ENCODE peak calls at places on chromosomes 2 and 18, in nine cellular contexts. I is nucleus accumbens; K is activated T-helper 1 cell treated with Interleukin-2 at 50 U/mL for 16 hours; T is stimulated activated CD8-positive, alpha-beta memory T cell treated with anti-CD3 and anti-CD28 coated beads, Interleukin-4, amount 100 ng/mL, for 4 hours; U is aorta; J is cardiac muscle cell; E is cardiac fibroblast; R is NCI-H1105 treated with DMSO at 0.1 percent for 48 hours; F is fibroblast of pulmonary artery. W is an unnamed sample.

GRCh38 chr2:101736861-101737291 is 39.4 kb downstream of the MAP4K4 start:
- DNase-seq in I (no peak), K (no peak), T (no peak), U (no peak), J (peak; percentile 83), E (peak; percentile 93), R (no peak), F (peak; percentile 85), W (no peak)

GRCh38 chr2:47904903-47905453 is 1.3 kb downstream of the FBXO11 start:
- DNase-seq in I (peak; percentile 59), K (peak; percentile 28), T (no peak), U (peak; percentile 56), J (peak; percentile 24), E (peak; percentile 22), R (peak; percentile 20), F (no peak), W (no peak)

GRCh38 chr2:147382322-147382948 is 462.4 kb upstream of the ACVR2A start:
- DNase-seq in I (no peak), K (no peak), T (no peak), U (no peak), J (no peak), E (no peak), R (peak; percentile 93), F (no peak), W (no peak)

GRCh38 chr2:95333056-95333455 is 35.9 kb downstream of the KCNIP3 start:
- DNase-seq in I (no peak), K (no peak), T (no peak), U (no peak), J (no peak), E (no peak), R (no peak), F (no peak), W (no peak)

GRCh38 chr2:226743911-226744310 is 55.7 kb downstream of the IRS1 start:
- DNase-seq in I (no peak), K (no peak), T (no peak), U (no peak), J (no peak), E (no peak), R (no peak), F (no peak), W (no peak)

GRCh38 chr2:167177196-167177595 is 288.9 kb downstream of the XIRP2 start:
- DNase-seq in I (no peak), K (no peak), T (no peak), U (no peak), J (peak; percentile 57), E (peak; percentile 72), R (no peak), F (peak; percentile 70), W (no peak)

GRCh38 chr2:216372761-216373291 is 543 bp upstream of the MARCHF4 start:
- DNase-seq in I (no peak), K (no peak), T (no peak), U (no peak), J (peak; percentile 79), E (peak; percentile 94), R (no peak), F (peak; percentile 88), W (no peak)

GRCh38 chr2:177031435-177032222 is 181.0 kb upstream of the HNRNPA3 start:
- DNase-seq in I (no peak), K (no peak), T (no peak), U (no peak), J (no peak), E (no peak), R (no peak), F (no peak), W (no peak)

GRCh38 chr18:58937913-58938312 is 73.2 kb downstream of the ZNF532 start:
- DNase-seq in I (no peak), K (no peak), T (no peak), U (no peak), J (no peak), E (peak; percentile 68), R (no peak), F (peak; percentile 28), W (no peak)

GRCh38 chr2:183284606-183285005 is 160.4 kb downstream of the NUP35 start:
- DNase-seq in I (no peak), K (no peak), T (no peak), U (no peak), J (peak; percentile 48), E (peak; percentile 98), R (no peak), F (peak; percentile 69), W (no peak)

GRCh38 chr2:128424806-128425205 is 106.1 kb upstream of the HS6ST1 start:
- DNase-seq in I (no peak), K (no peak), T (no peak), U (no peak), J (no peak), E (no peak), R (no peak), F (no peak), W (no peak)

GRCh38 chr2:127193948-127194267 is 26.2 kb downstream of the CYP27C1 start:
- DNase-seq in I (no peak), K (no peak), T (no peak), U (no peak), J (peak; percentile 75), E (peak; percentile 68), R (no peak), F (peak; percentile 75), W (no peak)

GRCh38 chr18:22268641-22269128 is 99.3 kb downstream of the GATA6 start:
- DNase-seq in I (no peak), K (no peak), T (no peak), U (no peak), J (no peak), E (no peak), R (peak; percentile 78), F (no peak), W (no peak)

GRCh38 chr2:119004602-119005001 is 62.6 kb downstream of the MARCO start:
- DNase-seq in I (no peak), K (no peak), T (no peak), U (no peak), J (no peak), E (no peak), R (no peak), F (no peak), W (no peak)

GRCh38 chr2:68088950-68089349 is 26.1 kb upstream of the C1D start:
- DNase-seq in I (no peak), K (no peak), T (no peak), U (no peak), J (no peak), E (no peak), R (no peak), F (no peak), W (no peak)

GRCh38 chr2:203629699-203630098 is 76.7 kb upstream of the CD28 start:
- DNase-seq in I (no peak), K (no peak), T (no peak), U (no peak), J (no peak), E (no peak), R (no peak), F (no peak), W (no peak)

GRCh38 chr2:11589316-11589940 is 55.6 kb downstream of the GREB1 start:
- DNase-seq in I (no peak), K (no peak), T (no peak), U (no peak), J (no peak), E (no peak), R (no peak), F (no peak), W (no peak)

GRCh38 chr2:28606986-28607441 is 111.2 kb downstream of the PLB1 start:
- DNase-seq in I (no peak), K (no peak), T (no peak), U (peak; percentile 56), J (no peak), E (no peak), R (no peak), F (peak; percentile 17), W (no peak)

GRCh38 chr18:54392621-54393023 is 34.9 kb downstream of the C18orf54 start:
- DNase-seq in I (no peak), K (no peak), T (no peak), U (no peak), J (peak; percentile 82), E (peak; percentile 81), R (peak; percentile 69), F (peak; percentile 81), W (no peak)

GRCh38 chr18:79797518-79798345 is at the start of gene KCNG2:
- DNase-seq in I (no peak), K (no peak), T (no peak), U (peak; percentile 37), J (peak; percentile 47), E (peak; percentile 39), R (peak; percentile 41), F (peak; percentile 43), W (no peak)

GRCh38 chr2:196601430-196602306 is 37.8 kb upstream of the CCDC150 start:
- DNase-seq in I (no peak), K (no peak), T (no peak), U (peak; percentile 83), J (peak; percentile 76), E (peak; percentile 96), R (no peak), F (peak; percentile 85), W (no peak)

GRCh38 chr2:31304831-31305230 is 70.9 kb downstream of the EHD3 start:
- DNase-seq in I (no peak), K (no peak), T (no peak), U (no peak), J (no peak), E (no peak), R (no peak), F (no peak), W (no peak)

GRCh38 chr2:144011553-144011952 is 508.4 kb downstream of the ZEB2 start:
- DNase-seq in I (no peak), K (no peak), T (no peak), U (no peak), J (no peak), E (no peak), R (no peak), F (no peak), W (no peak)

GRCh38 chr18:26574958-26575864 is 26.9 kb upstream of the KCTD1 start:
- DNase-seq in I (peak; percentile 6), K (no peak), T (no peak), U (peak; percentile 56), J (peak; percentile 68), E (peak; percentile 55), R (peak; percentile 77), F (peak; percentile 52), W (no peak)

GRCh38 chr2:5365871-5366461 is 326.2 kb upstream of the SOX11 start:
- DNase-seq in I (peak; percentile 31), K (no peak), T (no peak), U (peak; percentile 55), J (peak; percentile 1), E (peak; percentile 20), R (peak; percentile 61), F (peak; percentile 10), W (no peak)

GRCh38 chr18:11004951-11005350 is 144.4 kb downstream of the PIEZO2 start:
- DNase-seq in I (no peak), K (no peak), T (no peak), U (no peak), J (peak; percentile 46), E (peak; percentile 29), R (no peak), F (peak; percentile 59), W (no peak)

GRCh38 chr18:24509435-24509834 is 49.0 kb downstream of the HRH4 start:
- DNase-seq in I (no peak), K (no peak), T (no peak), U (no peak), J (no peak), E (no peak), R (no peak), F (no peak), W (no peak)

GRCh38 chr2:135662088-135662487 is 79.6 kb upstream of the UBXN4 start:
- DNase-seq in I (no peak), K (no peak), T (no peak), U (no peak), J (peak; percentile 33), E (peak; percentile 13), R (no peak), F (peak; percentile 21), W (no peak)

GRCh38 chr2:190948671-190949070 is 65.3 kb downstream of the STAT1 start:
- DNase-seq in I (no peak), K (no peak), T (no peak), U (no peak), J (peak; percentile 49), E (peak; percentile 52), R (no peak), F (peak; percentile 60), W (no peak)

GRCh38 chr2:30225131-30225762 is 6.1 kb upstream of the LBH start:
- DNase-seq in I (no peak), K (no peak), T (no peak), U (peak; percentile 59), J (peak; percentile 94), E (peak; percentile 52), R (no peak), F (peak; percentile 76), W (no peak)

GRCh38 chr2:212495076-212495475 is 43.5 kb downstream of the ERBB4 start:
- DNase-seq in I (no peak), K (no peak), T (no peak), U (no peak), J (no peak), E (no peak), R (no peak), F (no peak), W (no peak)

W was measured in cortex of kidney.